ENCODE peak calls at places on chromosomes 16 and 17, in five cellular contexts. A is H9, L is IMR-90, R is mesenchymal stem cell, U is neuronal stem cell. S is an unnamed sample.

GRCh38 chr17:65409381-65409780 is 152.1 kb downstream of the AXIN2 start:
- DNase-seq in A (no peak), L (peak), R (no peak), U (no peak), S (no peak)

GRCh38 chr17:4136373-4136772 is 6.5 kb downstream of the ZZEF1 start:
- DNase-seq in A (no peak), L (peak), R (no peak), U (no peak), S (no peak)

GRCh38 chr17:8557176-8557806 is 73.2 kb downstream of the MYH10 start:
- DNase-seq in A (no peak), L (no peak), R (peak), U (no peak), S (no peak)

GRCh38 chr17:16652847-16653366 is 743 bp downstream of the ZNF624 start:
- DNase-seq in A (no peak), L (no peak), R (peak), U (no peak), S (no peak)

GRCh38 chr16:57422026-57422944 is 17.7 kb downstream of the CCL17 start:
- DNase-seq in A (peak), L (peak), R (peak), U (no peak), S (peak)

GRCh38 chr17:17540278-17540906 is 44.2 kb upstream of the RASD1 start:
- DNase-seq in A (no peak), L (no peak), R (no peak), U (no peak), S (no peak)

GRCh38 chr16:27199747-27200146 is 3.6 kb upstream of the KDM8 start:
- DNase-seq in A (no peak), L (no peak), R (peak), U (no peak), S (no peak)

GRCh38 chr17:67532326-67532871 is 155.3 kb downstream of the PITPNC1 start:
- DNase-seq in A (peak), L (no peak), R (no peak), U (no peak), S (no peak)

GRCh38 chr17:61321344-61321743 is 78.3 kb upstream of the TBX2 start:
- DNase-seq in A (no peak), L (no peak), R (peak), U (no peak), S (no peak)

GRCh38 chr16:89359296-89360147 is 130.8 kb downstream of the ANKRD11 start:
- DNase-seq in A (no peak), L (no peak), R (no peak), U (no peak), S (no peak)

GRCh38 chr16:48617711-48618148 is 7.8 kb upstream of the N4BP1 start:
- DNase-seq in A (no peak), L (peak), R (no peak), U (no peak), S (no peak)

GRCh38 chr17:50347894-50348291 is 2.0 kb downstream of the XYLT2 start:
- DNase-seq in A (no peak), L (no peak), R (no peak), U (no peak), S (no peak)

DNA sequence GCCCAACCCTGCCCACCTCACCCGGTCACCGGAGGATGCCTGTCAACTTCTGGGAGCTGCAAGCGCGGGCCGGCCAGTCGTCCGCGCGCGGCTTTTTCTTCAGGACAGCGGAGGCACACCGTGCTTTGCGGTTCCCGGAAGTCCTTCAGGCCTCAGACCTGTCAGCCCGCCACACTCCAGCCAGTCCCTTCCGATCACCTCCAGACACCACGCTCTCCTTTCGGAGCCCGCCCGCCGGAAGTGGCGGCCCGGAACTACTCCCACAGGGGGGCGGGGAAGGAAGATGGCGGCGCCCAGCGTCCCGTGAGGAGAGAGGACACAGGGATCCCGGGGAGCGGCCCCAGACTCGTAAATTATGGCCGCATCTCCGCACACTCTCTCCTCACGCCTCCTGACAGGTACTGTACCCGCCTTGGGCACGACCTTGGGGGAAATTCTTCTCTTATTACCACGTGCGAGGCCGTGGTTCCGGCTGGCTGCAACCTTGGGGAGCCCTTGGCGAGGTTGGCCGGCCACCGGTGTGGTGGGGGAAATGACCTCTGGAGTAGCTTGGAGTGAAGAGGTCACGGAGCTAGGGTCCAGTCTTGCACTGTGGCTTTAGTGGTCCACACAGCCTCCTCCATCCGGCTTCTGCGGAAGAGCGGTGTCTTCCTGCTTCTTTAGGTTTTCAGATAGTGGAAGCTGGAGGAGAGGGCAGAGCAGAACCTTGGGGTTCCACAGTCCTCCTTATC is at the start of gene COX10:
- DNase-seq in A (peak), L (peak), R (peak), U (peak), S (peak)
- H3K14ac ChIP-seq in A (peak), L (peak), R (no peak), U (no peak), S (no peak)

GRCh38 chr16:67814567-67814966 is 7.9 kb downstream of the TSNAXIP1 start:
- DNase-seq in A (no peak), L (no peak), R (no peak), U (no peak), S (no peak)
- H2AFZ ChIP-seq in A (no peak), L (no peak), R (no peak), U (no peak), S (no peak)

DNA sequence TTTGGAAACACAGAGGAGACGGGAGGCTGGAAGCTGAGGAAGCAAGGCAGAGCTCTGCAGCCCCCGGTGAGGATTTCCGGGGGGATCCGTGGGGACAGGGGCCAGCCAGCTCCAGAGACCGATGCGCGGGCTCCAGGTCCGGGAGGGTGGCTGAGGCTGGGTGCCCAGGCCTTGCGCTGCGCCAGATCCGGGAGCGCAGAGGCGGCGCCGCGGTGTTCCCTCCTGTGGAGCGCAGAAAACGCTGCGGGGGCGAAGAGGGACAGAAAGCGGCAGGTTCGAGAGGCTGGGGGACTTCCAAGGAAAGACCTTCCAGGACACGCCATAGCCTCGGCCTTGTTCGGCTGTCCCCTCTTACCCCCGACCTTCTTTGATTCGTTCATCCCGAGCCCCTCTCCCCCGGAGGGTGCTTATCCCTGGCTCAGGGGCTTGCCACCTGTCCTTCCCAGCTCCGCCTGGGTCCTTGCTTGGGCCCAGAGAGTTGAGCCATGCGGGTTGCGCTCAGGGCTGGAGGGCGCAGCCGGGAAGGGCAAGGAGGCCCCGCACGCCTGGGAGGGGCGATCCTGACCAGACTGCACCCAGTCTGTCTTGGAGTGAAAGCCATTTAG is 697 bp upstream of the SHISA9 start:
- DNase-seq in A (peak), L (no peak), R (no peak), U (no peak), S (no peak)
- H3K14ac ChIP-seq in A (peak), L (no peak), R (no peak), U (peak), S (no peak)

GRCh38 chr17:59377410-59377809 is 46.0 kb downstream of the YPEL2 start:
- DNase-seq in A (no peak), L (peak), R (no peak), U (no peak), S (no peak)

GRCh38 chr17:59383893-59384292 is 52.4 kb downstream of the YPEL2 start:
- DNase-seq in A (no peak), L (no peak), R (no peak), U (no peak), S (no peak)

GRCh38 chr17:59378621-59379194 is 47.3 kb downstream of the YPEL2 start:
- DNase-seq in A (no peak), L (peak), R (peak), U (no peak), S (no peak)

GRCh38 chr17:59380474-59380873 is 49.0 kb downstream of the YPEL2 start:
- DNase-seq in A (no peak), L (no peak), R (no peak), U (no peak), S (no peak)

GRCh38 chr17:59381716-59382570 is 50.5 kb downstream of the YPEL2 start:
- DNase-seq in A (no peak), L (no peak), R (no peak), U (no peak), S (no peak)
- H2AFZ ChIP-seq in A (no peak), L (no peak), R (no peak), U (no peak), S (no peak)

GRCh38 chr17:77472837-77473214 is 332.1 kb downstream of the SEC14L1 start:
- DNase-seq in A (no peak), L (no peak), R (peak), U (no peak), S (no peak)
- H3K14ac ChIP-seq in A (no peak), L (peak), R (no peak), U (no peak), S (no peak)

GRCh38 chr17:57530026-57530425 is 215.1 kb downstream of the CCDC182 start:
- DNase-seq in A (no peak), L (no peak), R (no peak), U (no peak), S (no peak)
- H2AFZ ChIP-seq in A (no peak), L (no peak), R (no peak), U (no peak), S (no peak)

GRCh38 chr16:11262915-11263314 is 6.2 kb downstream of the TNP2 start:
- DNase-seq in A (no peak), L (no peak), R (no peak), U (no peak), S (no peak)

GRCh38 chr16:11259288-11259621 is 3.3 kb upstream of the SOCS1 start:
- DNase-seq in A (no peak), L (no peak), R (no peak), U (no peak), S (no peak)

GRCh38 chr16:11259655-11260595 is 3.9 kb upstream of the SOCS1 start:
- DNase-seq in A (no peak), L (no peak), R (no peak), U (no peak), S (no peak)

GRCh38 chr16:11258553-11259287 is 2.7 kb upstream of the SOCS1 start:
- DNase-seq in A (no peak), L (no peak), R (no peak), U (no peak), S (no peak)

DNA sequence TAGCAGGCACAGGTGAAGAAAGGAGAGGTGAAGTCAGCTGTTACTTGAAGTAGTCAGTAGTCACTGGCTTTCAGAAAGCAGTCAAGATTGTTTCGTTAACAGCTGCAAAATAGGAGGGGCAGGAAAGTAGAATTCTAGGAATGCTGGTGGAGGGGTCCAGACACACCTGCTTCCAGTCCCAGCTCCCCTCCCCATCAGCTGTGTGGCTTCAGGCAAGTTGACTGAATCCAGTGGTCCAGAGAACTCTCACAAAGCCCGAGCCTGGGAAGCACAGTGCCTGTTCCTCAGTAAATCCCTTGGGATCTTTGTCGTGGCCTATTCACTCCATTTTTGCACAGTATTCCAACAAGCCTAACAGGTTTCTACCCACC is 4.6 kb upstream of the SOCS1 start:
- DNase-seq in A (peak), L (no peak), R (no peak), U (no peak), S (no peak)
- H3K14ac ChIP-seq in A (no peak), L (no peak), R (no peak), U (no peak), S (no peak)

GRCh38 chr16:46632778-46633733 is 11.9 kb upstream of the SHCBP1 start:
- DNase-seq in A (peak), L (no peak), R (peak), U (no peak), S (peak)

GRCh38 chr16:46627746-46628145 is 6.6 kb upstream of the SHCBP1 start:
- DNase-seq in A (no peak), L (peak), R (no peak), U (no peak), S (no peak)

DNA sequence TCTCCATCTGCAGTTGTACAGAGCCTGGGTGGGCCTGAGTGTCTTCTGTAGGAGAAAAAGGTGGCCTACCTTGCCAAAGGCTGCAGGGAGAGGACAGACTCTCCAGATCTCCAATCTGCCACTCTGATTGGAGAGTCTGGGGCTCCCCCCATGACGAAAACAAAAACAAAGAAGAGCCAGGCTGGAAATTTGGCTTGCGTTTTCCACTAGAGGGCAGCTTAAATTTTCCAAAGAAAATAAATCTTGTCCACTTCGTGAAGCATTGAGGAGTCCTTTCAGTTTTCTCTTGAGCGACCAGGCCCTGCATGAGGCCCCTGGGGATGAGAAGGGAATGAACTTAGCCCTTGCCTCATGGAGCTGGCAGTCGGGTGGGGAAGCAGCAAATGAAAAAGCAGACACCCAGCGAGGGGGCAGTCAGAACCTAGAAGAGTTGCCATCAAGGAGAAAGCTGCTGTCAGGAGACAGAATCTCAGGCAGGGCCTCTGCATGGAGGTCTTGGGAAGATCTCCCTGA is 8.2 kb upstream of the SHCBP1 start:
- DNase-seq in A (peak), L (peak), R (peak), U (no peak), S (no peak)
- H2AFZ ChIP-seq in A (peak), L (peak), R (peak), U (peak), S (peak)

DNA sequence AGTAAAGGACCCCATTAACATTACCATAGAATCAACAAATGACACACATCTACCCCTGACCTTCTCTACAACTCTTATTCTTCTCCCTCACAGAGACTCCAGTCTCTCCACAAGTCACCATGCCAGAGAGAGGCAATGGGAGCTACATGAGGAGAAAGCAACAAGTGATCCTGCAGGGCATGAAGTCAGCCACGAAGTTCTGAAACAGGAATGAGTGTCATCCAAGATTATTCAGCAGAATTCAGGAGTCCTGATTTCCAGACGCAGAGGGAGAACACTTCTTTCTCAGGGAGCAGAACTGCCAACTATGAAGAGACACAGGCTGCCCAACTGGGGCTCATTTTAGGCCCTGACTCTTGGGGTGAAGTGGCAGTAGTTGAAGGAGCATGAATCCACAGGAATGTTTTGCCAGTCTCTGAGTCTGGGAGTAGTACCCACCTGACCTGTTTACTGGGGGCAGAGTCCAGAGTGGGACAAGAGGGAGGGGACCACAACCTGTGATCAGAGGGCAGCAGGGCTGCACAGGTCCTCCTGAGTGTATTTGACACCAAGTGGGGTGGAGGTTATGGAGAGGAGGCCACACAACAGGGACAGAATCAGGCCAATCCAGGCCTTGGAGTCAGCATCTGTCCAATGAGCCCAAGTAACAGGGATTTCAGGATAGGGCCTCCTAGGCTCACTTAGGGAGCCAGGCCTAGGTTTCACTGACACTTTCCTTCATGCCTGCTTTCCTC is 2.4 kb upstream of the MTMR4 start:
- DNase-seq in A (no peak), L (no peak), R (no peak), U (no peak), S (no peak)
- H3K14ac ChIP-seq in A (peak), L (peak), R (no peak), U (no peak), S (no peak)

GRCh38 chr16:64478258-64478906 is 643.5 kb downstream of the CDH11 start:
- DNase-seq in A (no peak), L (peak), R (peak), U (no peak), S (no peak)
- H2AFZ ChIP-seq in A (no peak), L (no peak), R (no peak), U (no peak), S (peak)